ENCODE peak calls at places on chromosomes 7 and 10, in eight cellular contexts. One of them, this sample, is unnamed.

GRCh38 chr10:4120454-4120853 is 335.4 kb upstream of the KLF6 start:
- DNase-seq in T-cell: peak; percentile 13
- DNase-seq in Peyer's patch: no peak
- DNase-seq in NCI-H345: no peak
- DNase-seq in AG10803: no peak
- DNase-seq in GM03348: no peak
- DNase-seq in activated naive CD8-positive, alpha-beta T cell treated with anti-CD3 and anti-CD28 coated beads, Interleukin-2, amount 50 U/mL, for 16 hours: no peak
- DNase-seq in CD4-positive, alpha-beta T cell: no peak
- DNase-seq in this sample: no peak

GRCh38 chr10:69406302-69406811 is 10.4 kb downstream of the TACR2 start:
- DNase-seq in AG10803: no peak
- DNase-seq in GM03348: no peak
- DNase-seq in Peyer's patch: no peak
- DNase-seq in CD4-positive, alpha-beta T cell: no peak
- DNase-seq in activated naive CD8-positive, alpha-beta T cell treated with anti-CD3 and anti-CD28 coated beads, Interleukin-2, amount 50 U/mL, for 16 hours: no peak
- DNase-seq in NCI-H345: no peak
- DNase-seq in T-cell: no peak
- DNase-seq in this sample: no peak

GRCh38 chr10:26438534-26439269 is 561 bp downstream of the APBB1IP start:
- DNase-seq in NCI-H345: no peak
- DNase-seq in AG10803: peak; percentile 45
- DNase-seq in T-cell: peak; percentile 67
- DNase-seq in activated naive CD8-positive, alpha-beta T cell treated with anti-CD3 and anti-CD28 coated beads, Interleukin-2, amount 50 U/mL, for 16 hours: peak; percentile 47
- DNase-seq in GM03348: peak; percentile 70
- DNase-seq in Peyer's patch: peak; percentile 76
- DNase-seq in CD4-positive, alpha-beta T cell: peak; percentile 67
- DNase-seq in this sample: no peak

GRCh38 chr10:74071151-74071550 is 73.2 kb downstream of the VCL start:
- DNase-seq in Peyer's patch: no peak
- DNase-seq in T-cell: no peak
- DNase-seq in GM03348: peak; percentile 80
- DNase-seq in CD4-positive, alpha-beta T cell: no peak
- DNase-seq in NCI-H345: no peak
- DNase-seq in AG10803: peak; percentile 95
- DNase-seq in activated naive CD8-positive, alpha-beta T cell treated with anti-CD3 and anti-CD28 coated beads, Interleukin-2, amount 50 U/mL, for 16 hours: no peak
- DNase-seq in this sample: no peak

GRCh38 chr7:154672659-154673415 is 330.1 kb downstream of the PAXIP1 start:
- DNase-seq in GM03348: no peak
- DNase-seq in CD4-positive, alpha-beta T cell: no peak
- DNase-seq in Peyer's patch: no peak
- DNase-seq in NCI-H345: peak; percentile 74
- DNase-seq in activated naive CD8-positive, alpha-beta T cell treated with anti-CD3 and anti-CD28 coated beads, Interleukin-2, amount 50 U/mL, for 16 hours: no peak
- DNase-seq in AG10803: no peak
- DNase-seq in T-cell: no peak
- DNase-seq in this sample: no peak

GRCh38 chr10:104322416-104322782 is 15.9 kb downstream of the ITPRIP start:
- DNase-seq in CD4-positive, alpha-beta T cell: no peak
- DNase-seq in NCI-H345: peak; percentile 12
- DNase-seq in activated naive CD8-positive, alpha-beta T cell treated with anti-CD3 and anti-CD28 coated beads, Interleukin-2, amount 50 U/mL, for 16 hours: no peak
- DNase-seq in T-cell: no peak
- DNase-seq in GM03348: no peak
- DNase-seq in Peyer's patch: peak; percentile 57
- DNase-seq in AG10803: peak; percentile 24
- DNase-seq in this sample: no peak

GRCh38 chr7:17131060-17131345 is 167.4 kb upstream of the AHR start:
- DNase-seq in CD4-positive, alpha-beta T cell: no peak
- DNase-seq in Peyer's patch: no peak
- DNase-seq in NCI-H345: no peak
- DNase-seq in activated naive CD8-positive, alpha-beta T cell treated with anti-CD3 and anti-CD28 coated beads, Interleukin-2, amount 50 U/mL, for 16 hours: no peak
- DNase-seq in GM03348: no peak
- DNase-seq in AG10803: no peak
- DNase-seq in T-cell: no peak
- DNase-seq in this sample: no peak

GRCh38 chr10:6151087-6151977 is 51.4 kb upstream of the PFKFB3 start:
- DNase-seq in GM03348: peak; percentile 65
- DNase-seq in activated naive CD8-positive, alpha-beta T cell treated with anti-CD3 and anti-CD28 coated beads, Interleukin-2, amount 50 U/mL, for 16 hours: no peak
- DNase-seq in NCI-H345: no peak
- DNase-seq in T-cell: no peak
- DNase-seq in CD4-positive, alpha-beta T cell: no peak
- DNase-seq in AG10803: peak; percentile 61
- DNase-seq in Peyer's patch: peak; percentile 84
- DNase-seq in this sample: no peak

GRCh38 chr10:106910666-106911065 is 253.8 kb downstream of the SORCS1 start:
- DNase-seq in NCI-H345: no peak
- DNase-seq in CD4-positive, alpha-beta T cell: no peak
- DNase-seq in Peyer's patch: no peak
- DNase-seq in activated naive CD8-positive, alpha-beta T cell treated with anti-CD3 and anti-CD28 coated beads, Interleukin-2, amount 50 U/mL, for 16 hours: no peak
- DNase-seq in GM03348: no peak
- DNase-seq in AG10803: no peak
- DNase-seq in T-cell: no peak
- DNase-seq in this sample: no peak

GRCh38 chr7:64098-64521 is 128.3 kb upstream of the FAM20C start:
- DNase-seq in GM03348: peak; percentile 86
- DNase-seq in CD4-positive, alpha-beta T cell: no peak
- DNase-seq in T-cell: no peak
- DNase-seq in NCI-H345: peak; percentile 37
- DNase-seq in Peyer's patch: peak; percentile 66
- DNase-seq in activated naive CD8-positive, alpha-beta T cell treated with anti-CD3 and anti-CD28 coated beads, Interleukin-2, amount 50 U/mL, for 16 hours: no peak
- DNase-seq in AG10803: peak; percentile 71
- DNase-seq in this sample: peak; percentile 32

GRCh38 chr7:73718905-73719805 is at the start of gene STX1A:
- DNase-seq in T-cell: peak; percentile 60
- DNase-seq in activated naive CD8-positive, alpha-beta T cell treated with anti-CD3 and anti-CD28 coated beads, Interleukin-2, amount 50 U/mL, for 16 hours: no peak
- DNase-seq in CD4-positive, alpha-beta T cell: peak; percentile 58
- DNase-seq in Peyer's patch: peak; percentile 85
- DNase-seq in NCI-H345: peak; percentile 73
- DNase-seq in GM03348: peak; percentile 99
- DNase-seq in AG10803: peak; percentile 60
- DNase-seq in this sample: peak; percentile 62